ENCODE peak calls at places on chromosomes 13 and 19, in nine cellular contexts. A is AG04449; O is Calu3; T is aorta; U is GM23338; Z is activated CD4-positive, alpha-beta T cell treated with anti-CD3 and anti-CD28 coated beads for 48 hours; Q is central memory CD4-positive, alpha-beta T cell; P is fibroblast of mammary gland; G is NCI-H524. Y is an unnamed sample.

GRCh38 chr13:85255978-85256377 is 543.2 kb downstream of the SLITRK6 start:
- DNase-seq in Q (no peak), G (no peak), U (no peak), O (no peak), A (no peak), P (no peak), Z (no peak), T (no peak), Y (no peak)

GRCh38 chr13:44853641-44854040 is 135.6 kb downstream of the NUFIP1 start:
- DNase-seq in P (peak), U (no peak), T (no peak), A (no peak), Z (no peak), O (peak), G (no peak), Q (no peak), Y (no peak)

GRCh38 chr19:15315101-15315500 is 17.2 kb downstream of the BRD4 start:
- DNase-seq in T (no peak), U (no peak), Z (no peak), O (no peak), A (no peak), G (no peak), P (no peak), Q (no peak), Y (no peak)

GRCh38 chr19:17329061-17329767 is 5.4 kb downstream of the ANO8 start:
- DNase-seq in G (no peak), Q (no peak), T (no peak), A (no peak), Z (peak), U (peak), O (no peak), P (no peak), Y (no peak)

GRCh38 chr19:18922228-18922985 is 2.9 kb downstream of the DDX49 start:
- DNase-seq in T (no peak), U (no peak), Q (no peak), P (no peak), O (no peak), Z (no peak), A (no peak), G (no peak), Y (no peak)

GRCh38 chr13:23558675-23559536 is 11.3 kb upstream of the TNFRSF19 start:
- DNase-seq in P (peak), T (peak), Z (peak), U (peak), G (peak), A (peak), O (peak), Q (no peak), Y (peak)

GRCh38 chr19:18850560-18851375 is 19.0 kb downstream of the UPF1 start:
- DNase-seq in T (no peak), U (no peak), Q (no peak), O (no peak), Z (no peak), P (no peak), G (no peak), A (no peak), Y (no peak)

GRCh38 chr19:48719263-48720171 is at the start of gene MAMSTR:
- DNase-seq in T (peak), O (no peak), G (peak), Z (no peak), P (no peak), Q (no peak), A (no peak), U (peak), Y (peak)

GRCh38 chr19:50898018-50898417 is 13.2 kb downstream of the KLK4 start:
- DNase-seq in T (no peak), G (no peak), U (no peak), Q (no peak), A (no peak), P (no peak), O (no peak), Z (no peak), Y (no peak)

GRCh38 chr13:43545317-43545874 is 241.4 kb downstream of the ENOX1 start:
- DNase-seq in Q (no peak), U (no peak), Z (no peak), T (no peak), G (no peak), P (peak), A (no peak), O (no peak), Y (no peak)

GRCh38 chr13:32811297-32811800 is 204.9 kb upstream of the KL start:
- DNase-seq in A (no peak), T (no peak), Z (peak), U (no peak), G (no peak), Q (no peak), P (peak), O (no peak), Y (no peak)

GRCh38 chr19:15432018-15432494 is 13.3 kb upstream of the AKAP8L start:
- DNase-seq in Q (no peak), A (no peak), G (no peak), O (no peak), Z (peak), U (peak), P (no peak), T (no peak), Y (no peak)

GRCh38 chr13:45167611-45168554 is 33.0 kb downstream of the KCTD4 start:
- DNase-seq in T (no peak), A (no peak), U (no peak), Z (no peak), Q (no peak), O (peak), P (peak), G (no peak), Y (peak)

GRCh38 chr19:48900477-48901452 is 653 bp downstream of the NUCB1 start:
- DNase-seq in O (no peak), U (peak), Q (peak), P (peak), A (no peak), T (no peak), Z (peak), G (no peak), Y (no peak)

GRCh38 chr19:12786149-12786870 is 5.0 kb upstream of the JUNB start:
- DNase-seq in Q (no peak), A (no peak), P (no peak), T (peak), U (no peak), G (no peak), O (peak), Z (no peak), Y (peak)

GRCh38 chr19:900302-901111 is 7.2 kb downstream of the RNU6-9 start:
- DNase-seq in A (no peak), U (peak), O (no peak), Z (peak), T (no peak), Q (no peak), P (no peak), G (no peak), Y (no peak)

GRCh38 chr19:1057185-1057857 is 9.6 kb upstream of the ARHGAP45 start:
- DNase-seq in Q (no peak), G (peak), U (peak), Z (peak), T (no peak), P (peak), A (no peak), O (peak), Y (no peak)

GRCh38 chr13:108227651-108228272 is 9.6 kb downstream of the ABHD13 start:
- DNase-seq in A (no peak), Q (peak), T (no peak), O (peak), U (peak), G (peak), P (peak), Z (no peak), Y (no peak)

GRCh38 chr13:95251641-95252040 is 49.6 kb downstream of the ABCC4 start:
- DNase-seq in P (peak), O (no peak), A (no peak), Q (no peak), U (no peak), Z (no peak), G (no peak), T (no peak), Y (no peak)

GRCh38 chr13:35475960-35476943 is at the start of gene MAB21L1:
- DNase-seq in T (no peak), O (no peak), U (peak), P (peak), Z (peak), G (peak), A (no peak), Q (no peak), Y (no peak)

GRCh38 chr19:18007605-18007938 is 398 bp upstream of the ARRDC2 start:
- DNase-seq in A (no peak), U (no peak), P (peak), T (no peak), O (no peak), Q (no peak), Z (no peak), G (no peak), Y (no peak)

GRCh38 chr13:20760872-20761271 is 12.9 kb downstream of the EEF1AKMT1 start:
- DNase-seq in Z (no peak), U (no peak), A (no peak), G (no peak), O (no peak), Q (no peak), T (no peak), P (no peak), Y (no peak)

GRCh38 chr19:1181606-1182005 is 7.5 kb upstream of the SBNO2 start:
- DNase-seq in Z (no peak), P (no peak), T (no peak), A (no peak), U (no peak), O (peak), Q (no peak), G (no peak), Y (peak)

GRCh38 chr13:109941951-109942350 is 155.6 kb upstream of the IRS2 start:
- DNase-seq in Z (no peak), Q (no peak), P (peak), A (no peak), U (no peak), O (no peak), G (no peak), T (no peak), Y (no peak)

GRCh38 chr19:35248310-35249145 is at the start of gene LSR:
- DNase-seq in Q (peak), Z (peak), T (peak), P (no peak), O (peak), U (peak), G (no peak), A (no peak), Y (peak)

GRCh38 chr19:30857966-30858490 is 485.8 kb downstream of the ZNF536 start:
- DNase-seq in U (no peak), Z (no peak), G (no peak), T (no peak), A (no peak), Q (no peak), P (no peak), O (no peak), Y (no peak)

GRCh38 chr13:51502206-51502651 is 49.4 kb upstream of the INTS6 start:
- DNase-seq in P (peak), U (no peak), O (no peak), G (no peak), Z (peak), Q (no peak), A (no peak), T (no peak), Y (no peak)

GRCh38 chr19:11136400-11137101 is 19.0 kb downstream of the SPC24 start:
- DNase-seq in A (no peak), Q (no peak), T (no peak), O (no peak), P (no peak), Z (no peak), U (no peak), G (no peak), Y (no peak)

GRCh38 chr19:11142528-11143171 is 12.9 kb downstream of the SPC24 start:
- DNase-seq in P (peak), Z (no peak), U (peak), T (peak), A (peak), O (peak), Q (no peak), G (no peak), Y (peak)

GRCh38 chr19:2977686-2978466 is 512 bp downstream of the TLE6 start:
- DNase-seq in A (no peak), G (peak), U (no peak), O (no peak), Z (no peak), P (no peak), Q (peak), T (no peak), Y (no peak)

GRCh38 chr13:30241537-30241936 is 65.8 kb downstream of the KATNAL1 start:
- DNase-seq in Q (no peak), Z (no peak), U (no peak), P (peak), T (peak), O (no peak), G (no peak), A (no peak), Y (no peak)

GRCh38 chr13:36904219-36904618 is 15.8 kb downstream of the SMAD9 start:
- DNase-seq in P (no peak), T (no peak), A (no peak), Z (no peak), O (no peak), Q (no peak), G (peak), U (no peak), Y (no peak)

GRCh38 chr13:89755729-89756492 is 1591.6 kb upstream of the MIR17HG start:
- DNase-seq in Q (no peak), G (no peak), Z (no peak), U (peak), T (no peak), O (no peak), P (no peak), A (no peak), Y (no peak)

GRCh38 chr13:33229446-33230177 is 55.9 kb downstream of the STARD13 start:
- DNase-seq in U (no peak), G (peak), A (no peak), T (no peak), Z (no peak), Q (no peak), P (no peak), O (no peak), Y (no peak)

GRCh38 chr13:25865391-25865790 is 186.4 kb downstream of the SHISA2 start:
- DNase-seq in Z (no peak), T (no peak), G (no peak), Q (no peak), P (no peak), U (no peak), O (no peak), A (no peak), Y (no peak)

GRCh38 chr19:9793051-9793591 is 24.6 kb upstream of the ZNF846 start:
- DNase-seq in O (no peak), T (peak), P (peak), A (no peak), Q (no peak), U (peak), Z (peak), G (peak), Y (peak)

Y was measured in lower lobe of right lung.